ENCODE peak calls at places on chromosome X, in nine cellular contexts. One of them, this sample, is unnamed.

GRCh38 chrX:24178441-24178840 is 28.9 kb downstream of the ZFX start:
- DNase-seq in A172: no peak
- DNase-seq in GDM1: no peak
- DNase-seq in AG10803: no peak
- DNase-seq in activated T-helper 1 cell treated with anti-CD3 and anti-CD28 coated beads, Interleukin-2, amount 50 U/mL, for 16 hours: no peak
- DNase-seq in activated T-cell treated with anti-CD3 and anti-CD28 coated beads for 48 hours: no peak
- DNase-seq in kidney epithelial cell: no peak
- DNase-seq in neural crest cell: no peak
- DNase-seq in chondrocyte: no peak
- DNase-seq in this sample: no peak

GRCh38 chrX:42020225-42020624 is 96.9 kb upstream of the CASK start:
- DNase-seq in A172: no peak
- DNase-seq in GDM1: no peak
- DNase-seq in AG10803: no peak
- DNase-seq in activated T-helper 1 cell treated with anti-CD3 and anti-CD28 coated beads, Interleukin-2, amount 50 U/mL, for 16 hours: no peak
- DNase-seq in activated T-cell treated with anti-CD3 and anti-CD28 coated beads for 48 hours: no peak
- DNase-seq in kidney epithelial cell: no peak
- DNase-seq in neural crest cell: no peak
- DNase-seq in chondrocyte: no peak
- DNase-seq in this sample: no peak

GRCh38 chrX:79080131-79080530 is 64.4 kb upstream of the GPR174 start:
- DNase-seq in A172: no peak
- DNase-seq in GDM1: no peak
- DNase-seq in AG10803: peak
- DNase-seq in activated T-helper 1 cell treated with anti-CD3 and anti-CD28 coated beads, Interleukin-2, amount 50 U/mL, for 16 hours: no peak
- DNase-seq in activated T-cell treated with anti-CD3 and anti-CD28 coated beads for 48 hours: no peak
- DNase-seq in kidney epithelial cell: no peak
- DNase-seq in neural crest cell: no peak
- DNase-seq in chondrocyte: no peak
- DNase-seq in this sample: no peak

GRCh38 chrX:69285881-69286545 is 120.8 kb upstream of the PJA1 start:
- DNase-seq in A172: peak
- DNase-seq in GDM1: peak
- DNase-seq in AG10803: no peak
- DNase-seq in activated T-helper 1 cell treated with anti-CD3 and anti-CD28 coated beads, Interleukin-2, amount 50 U/mL, for 16 hours: peak
- DNase-seq in activated T-cell treated with anti-CD3 and anti-CD28 coated beads for 48 hours: peak
- DNase-seq in kidney epithelial cell: no peak
- DNase-seq in neural crest cell: peak
- DNase-seq in chondrocyte: no peak
- DNase-seq in this sample: no peak

GRCh38 chrX:2828404-2829065 is at the start of gene GYG2:
- DNase-seq in A172: no peak
- DNase-seq in GDM1: no peak
- DNase-seq in AG10803: no peak
- DNase-seq in activated T-helper 1 cell treated with anti-CD3 and anti-CD28 coated beads, Interleukin-2, amount 50 U/mL, for 16 hours: no peak
- DNase-seq in activated T-cell treated with anti-CD3 and anti-CD28 coated beads for 48 hours: no peak
- DNase-seq in kidney epithelial cell: no peak
- DNase-seq in neural crest cell: peak
- DNase-seq in chondrocyte: no peak
- DNase-seq in this sample: no peak

GRCh38 chrX:95764972-95765451 is 919.6 kb upstream of the DIAPH2 start:
- DNase-seq in A172: peak
- DNase-seq in GDM1: peak
- DNase-seq in AG10803: peak
- DNase-seq in activated T-helper 1 cell treated with anti-CD3 and anti-CD28 coated beads, Interleukin-2, amount 50 U/mL, for 16 hours: no peak
- DNase-seq in activated T-cell treated with anti-CD3 and anti-CD28 coated beads for 48 hours: no peak
- DNase-seq in kidney epithelial cell: no peak
- DNase-seq in neural crest cell: peak
- DNase-seq in chondrocyte: no peak
- DNase-seq in this sample: peak

GRCh38 chrX:152639426-152639825 is 1.7 kb downstream of the GABRQ start:
- DNase-seq in A172: no peak
- DNase-seq in GDM1: no peak
- DNase-seq in AG10803: no peak
- DNase-seq in activated T-helper 1 cell treated with anti-CD3 and anti-CD28 coated beads, Interleukin-2, amount 50 U/mL, for 16 hours: no peak
- DNase-seq in activated T-cell treated with anti-CD3 and anti-CD28 coated beads for 48 hours: no peak
- DNase-seq in kidney epithelial cell: no peak
- DNase-seq in neural crest cell: no peak
- DNase-seq in chondrocyte: no peak
- DNase-seq in this sample: no peak

GRCh38 chrX:124467202-124467601 is 120.8 kb downstream of the SH2D1A start:
- DNase-seq in A172: peak
- DNase-seq in GDM1: no peak
- DNase-seq in AG10803: no peak
- DNase-seq in activated T-helper 1 cell treated with anti-CD3 and anti-CD28 coated beads, Interleukin-2, amount 50 U/mL, for 16 hours: no peak
- DNase-seq in activated T-cell treated with anti-CD3 and anti-CD28 coated beads for 48 hours: no peak
- DNase-seq in kidney epithelial cell: no peak
- DNase-seq in neural crest cell: no peak
- DNase-seq in chondrocyte: no peak
- DNase-seq in this sample: no peak

GRCh38 chrX:115892787-115893671 is 277.5 kb upstream of the AGTR2 start:
- DNase-seq in A172: peak
- DNase-seq in GDM1: peak
- DNase-seq in AG10803: no peak
- DNase-seq in activated T-helper 1 cell treated with anti-CD3 and anti-CD28 coated beads, Interleukin-2, amount 50 U/mL, for 16 hours: no peak
- DNase-seq in activated T-cell treated with anti-CD3 and anti-CD28 coated beads for 48 hours: no peak
- DNase-seq in kidney epithelial cell: peak
- DNase-seq in neural crest cell: no peak
- DNase-seq in chondrocyte: no peak
- DNase-seq in this sample: no peak

GRCh38 chrX:136220535-136220934 is 30.7 kb downstream of the MAP7D3 start:
- DNase-seq in A172: no peak
- DNase-seq in GDM1: no peak
- DNase-seq in AG10803: no peak
- DNase-seq in activated T-helper 1 cell treated with anti-CD3 and anti-CD28 coated beads, Interleukin-2, amount 50 U/mL, for 16 hours: no peak
- DNase-seq in activated T-cell treated with anti-CD3 and anti-CD28 coated beads for 48 hours: no peak
- DNase-seq in kidney epithelial cell: no peak
- DNase-seq in neural crest cell: no peak
- DNase-seq in chondrocyte: no peak
- DNase-seq in this sample: no peak

GRCh38 chrX:54049801-54050200 is 5.5 kb upstream of the PHF8 start:
- DNase-seq in A172: no peak
- DNase-seq in GDM1: no peak
- DNase-seq in AG10803: no peak
- DNase-seq in activated T-helper 1 cell treated with anti-CD3 and anti-CD28 coated beads, Interleukin-2, amount 50 U/mL, for 16 hours: no peak
- DNase-seq in activated T-cell treated with anti-CD3 and anti-CD28 coated beads for 48 hours: no peak
- DNase-seq in kidney epithelial cell: no peak
- DNase-seq in neural crest cell: no peak
- DNase-seq in chondrocyte: no peak
- DNase-seq in this sample: peak

GRCh38 chrX:85243155-85243554 is 424 bp downstream of the SATL1 start:
- DNase-seq in A172: no peak
- DNase-seq in GDM1: no peak
- DNase-seq in AG10803: no peak
- DNase-seq in activated T-helper 1 cell treated with anti-CD3 and anti-CD28 coated beads, Interleukin-2, amount 50 U/mL, for 16 hours: no peak
- DNase-seq in activated T-cell treated with anti-CD3 and anti-CD28 coated beads for 48 hours: no peak
- DNase-seq in kidney epithelial cell: no peak
- DNase-seq in neural crest cell: no peak
- DNase-seq in chondrocyte: no peak
- DNase-seq in this sample: no peak

GRCh38 chrX:16188687-16189086 is 21.4 kb downstream of the MAGEB17 start:
- DNase-seq in A172: peak
- DNase-seq in GDM1: no peak
- DNase-seq in AG10803: peak
- DNase-seq in activated T-helper 1 cell treated with anti-CD3 and anti-CD28 coated beads, Interleukin-2, amount 50 U/mL, for 16 hours: no peak
- DNase-seq in activated T-cell treated with anti-CD3 and anti-CD28 coated beads for 48 hours: no peak
- DNase-seq in kidney epithelial cell: no peak
- DNase-seq in neural crest cell: no peak
- DNase-seq in chondrocyte: no peak
- DNase-seq in this sample: no peak

GRCh38 chrX:49930046-49930445 is 7.7 kb downstream of the CLCN5 start:
- DNase-seq in A172: no peak
- DNase-seq in GDM1: no peak
- DNase-seq in AG10803: peak
- DNase-seq in activated T-helper 1 cell treated with anti-CD3 and anti-CD28 coated beads, Interleukin-2, amount 50 U/mL, for 16 hours: no peak
- DNase-seq in activated T-cell treated with anti-CD3 and anti-CD28 coated beads for 48 hours: no peak
- DNase-seq in kidney epithelial cell: no peak
- DNase-seq in neural crest cell: no peak
- DNase-seq in chondrocyte: no peak
- DNase-seq in this sample: no peak

GRCh38 chrX:109632906-109633504 is 8.0 kb upstream of the KCNE5 start:
- DNase-seq in A172: peak
- DNase-seq in GDM1: no peak
- DNase-seq in AG10803: peak
- DNase-seq in activated T-helper 1 cell treated with anti-CD3 and anti-CD28 coated beads, Interleukin-2, amount 50 U/mL, for 16 hours: no peak
- DNase-seq in activated T-cell treated with anti-CD3 and anti-CD28 coated beads for 48 hours: no peak
- DNase-seq in kidney epithelial cell: no peak
- DNase-seq in neural crest cell: peak
- DNase-seq in chondrocyte: no peak
- DNase-seq in this sample: no peak

GRCh38 chrX:34404386-34405070 is 252.6 kb downstream of the TMEM47 start:
- DNase-seq in A172: no peak
- DNase-seq in GDM1: no peak
- DNase-seq in AG10803: no peak
- DNase-seq in activated T-helper 1 cell treated with anti-CD3 and anti-CD28 coated beads, Interleukin-2, amount 50 U/mL, for 16 hours: no peak
- DNase-seq in activated T-cell treated with anti-CD3 and anti-CD28 coated beads for 48 hours: no peak
- DNase-seq in kidney epithelial cell: no peak
- DNase-seq in neural crest cell: no peak
- DNase-seq in chondrocyte: no peak
- DNase-seq in this sample: no peak

GRCh38 chrX:39935414-39936064 is 162.2 kb downstream of the BCOR start:
- DNase-seq in A172: peak
- DNase-seq in GDM1: no peak
- DNase-seq in AG10803: no peak
- DNase-seq in activated T-helper 1 cell treated with anti-CD3 and anti-CD28 coated beads, Interleukin-2, amount 50 U/mL, for 16 hours: no peak
- DNase-seq in activated T-cell treated with anti-CD3 and anti-CD28 coated beads for 48 hours: no peak
- DNase-seq in kidney epithelial cell: no peak
- DNase-seq in neural crest cell: no peak
- DNase-seq in chondrocyte: no peak
- DNase-seq in this sample: no peak

GRCh38 chrX:2670978-2671377 is 20.1 kb upstream of the CD99 start:
- DNase-seq in A172: no peak
- DNase-seq in GDM1: no peak
- DNase-seq in AG10803: no peak
- DNase-seq in activated T-helper 1 cell treated with anti-CD3 and anti-CD28 coated beads, Interleukin-2, amount 50 U/mL, for 16 hours: no peak
- DNase-seq in activated T-cell treated with anti-CD3 and anti-CD28 coated beads for 48 hours: no peak
- DNase-seq in kidney epithelial cell: no peak
- DNase-seq in neural crest cell: no peak
- DNase-seq in chondrocyte: no peak
- DNase-seq in this sample: no peak

GRCh38 chrX:69263421-69263820 is 98.2 kb upstream of the PJA1 start:
- DNase-seq in A172: no peak
- DNase-seq in GDM1: no peak
- DNase-seq in AG10803: no peak
- DNase-seq in activated T-helper 1 cell treated with anti-CD3 and anti-CD28 coated beads, Interleukin-2, amount 50 U/mL, for 16 hours: no peak
- DNase-seq in activated T-cell treated with anti-CD3 and anti-CD28 coated beads for 48 hours: no peak
- DNase-seq in kidney epithelial cell: no peak
- DNase-seq in neural crest cell: no peak
- DNase-seq in chondrocyte: no peak
- DNase-seq in this sample: no peak

GRCh38 chrX:10158279-10158939 is 1.6 kb downstream of the CLCN4 start:
- DNase-seq in A172: peak
- DNase-seq in GDM1: no peak
- DNase-seq in AG10803: no peak
- DNase-seq in activated T-helper 1 cell treated with anti-CD3 and anti-CD28 coated beads, Interleukin-2, amount 50 U/mL, for 16 hours: no peak
- DNase-seq in activated T-cell treated with anti-CD3 and anti-CD28 coated beads for 48 hours: peak
- DNase-seq in kidney epithelial cell: no peak
- DNase-seq in neural crest cell: peak
- DNase-seq in chondrocyte: no peak
- DNase-seq in this sample: no peak

GRCh38 chrX:12065251-12065650 is 73.0 kb upstream of the FRMPD4 start:
- DNase-seq in A172: peak
- DNase-seq in GDM1: no peak
- DNase-seq in AG10803: peak
- DNase-seq in activated T-helper 1 cell treated with anti-CD3 and anti-CD28 coated beads, Interleukin-2, amount 50 U/mL, for 16 hours: no peak
- DNase-seq in activated T-cell treated with anti-CD3 and anti-CD28 coated beads for 48 hours: no peak
- DNase-seq in kidney epithelial cell: no peak
- DNase-seq in neural crest cell: no peak
- DNase-seq in chondrocyte: no peak
- DNase-seq in this sample: no peak

GRCh38 chrX:136030357-136031225 is 45.4 kb downstream of the SLC9A6 start:
- DNase-seq in A172: no peak
- DNase-seq in GDM1: no peak
- DNase-seq in AG10803: peak
- DNase-seq in activated T-helper 1 cell treated with anti-CD3 and anti-CD28 coated beads, Interleukin-2, amount 50 U/mL, for 16 hours: no peak
- DNase-seq in activated T-cell treated with anti-CD3 and anti-CD28 coated beads for 48 hours: no peak
- DNase-seq in kidney epithelial cell: no peak
- DNase-seq in neural crest cell: no peak
- DNase-seq in chondrocyte: no peak
- DNase-seq in this sample: no peak

GRCh38 chrX:18888281-18888680 is 95.6 kb downstream of the PHKA2 start:
- DNase-seq in A172: no peak
- DNase-seq in GDM1: no peak
- DNase-seq in AG10803: no peak
- DNase-seq in activated T-helper 1 cell treated with anti-CD3 and anti-CD28 coated beads, Interleukin-2, amount 50 U/mL, for 16 hours: no peak
- DNase-seq in activated T-cell treated with anti-CD3 and anti-CD28 coated beads for 48 hours: no peak
- DNase-seq in kidney epithelial cell: no peak
- DNase-seq in neural crest cell: no peak
- DNase-seq in chondrocyte: no peak
- DNase-seq in this sample: no peak

GRCh38 chrX:69388526-69388925 is 115.6 kb upstream of the NALF2 start:
- DNase-seq in A172: no peak
- DNase-seq in GDM1: no peak
- DNase-seq in AG10803: peak
- DNase-seq in activated T-helper 1 cell treated with anti-CD3 and anti-CD28 coated beads, Interleukin-2, amount 50 U/mL, for 16 hours: no peak
- DNase-seq in activated T-cell treated with anti-CD3 and anti-CD28 coated beads for 48 hours: no peak
- DNase-seq in kidney epithelial cell: no peak
- DNase-seq in neural crest cell: no peak
- DNase-seq in chondrocyte: no peak
- DNase-seq in this sample: no peak

GRCh38 chrX:123013141-123013540 is 170.9 kb upstream of the GRIA3 start:
- DNase-seq in A172: no peak
- DNase-seq in GDM1: no peak
- DNase-seq in AG10803: peak
- DNase-seq in activated T-helper 1 cell treated with anti-CD3 and anti-CD28 coated beads, Interleukin-2, amount 50 U/mL, for 16 hours: no peak
- DNase-seq in activated T-cell treated with anti-CD3 and anti-CD28 coated beads for 48 hours: no peak
- DNase-seq in kidney epithelial cell: no peak
- DNase-seq in neural crest cell: no peak
- DNase-seq in chondrocyte: no peak
- DNase-seq in this sample: no peak

GRCh38 chrX:103330601-103331397 is 760 bp downstream of the TCEAL7 start:
- DNase-seq in A172: no peak
- DNase-seq in GDM1: no peak
- DNase-seq in AG10803: no peak
- DNase-seq in activated T-helper 1 cell treated with anti-CD3 and anti-CD28 coated beads, Interleukin-2, amount 50 U/mL, for 16 hours: no peak
- DNase-seq in activated T-cell treated with anti-CD3 and anti-CD28 coated beads for 48 hours: no peak
- DNase-seq in kidney epithelial cell: no peak
- DNase-seq in neural crest cell: no peak
- DNase-seq in chondrocyte: no peak
- DNase-seq in this sample: no peak

GRCh38 chrX:65034641-65035450 is 58.6 kb upstream of the ZC4H2 start:
- DNase-seq in A172: no peak
- DNase-seq in GDM1: peak
- DNase-seq in AG10803: peak
- DNase-seq in activated T-helper 1 cell treated with anti-CD3 and anti-CD28 coated beads, Interleukin-2, amount 50 U/mL, for 16 hours: peak
- DNase-seq in activated T-cell treated with anti-CD3 and anti-CD28 coated beads for 48 hours: peak
- DNase-seq in kidney epithelial cell: peak
- DNase-seq in neural crest cell: peak
- DNase-seq in chondrocyte: peak
- DNase-seq in this sample: peak

GRCh38 chrX:45824471-45824870 is 623.8 kb upstream of the DIPK2B start:
- DNase-seq in A172: peak
- DNase-seq in GDM1: peak
- DNase-seq in AG10803: peak
- DNase-seq in activated T-helper 1 cell treated with anti-CD3 and anti-CD28 coated beads, Interleukin-2, amount 50 U/mL, for 16 hours: no peak
- DNase-seq in activated T-cell treated with anti-CD3 and anti-CD28 coated beads for 48 hours: peak
- DNase-seq in kidney epithelial cell: peak
- DNase-seq in neural crest cell: no peak
- DNase-seq in chondrocyte: no peak
- DNase-seq in this sample: no peak

GRCh38 chrX:74449937-74450330 is 28.6 kb downstream of the SLC16A2 start:
- DNase-seq in A172: peak
- DNase-seq in GDM1: no peak
- DNase-seq in AG10803: peak
- DNase-seq in activated T-helper 1 cell treated with anti-CD3 and anti-CD28 coated beads, Interleukin-2, amount 50 U/mL, for 16 hours: no peak
- DNase-seq in activated T-cell treated with anti-CD3 and anti-CD28 coated beads for 48 hours: no peak
- DNase-seq in kidney epithelial cell: peak
- DNase-seq in neural crest cell: no peak
- DNase-seq in chondrocyte: no peak
- DNase-seq in this sample: no peak

GRCh38 chrX:106170318-106170717 is 2.2 kb downstream of the PWWP3B start:
- DNase-seq in A172: no peak
- DNase-seq in GDM1: no peak
- DNase-seq in AG10803: peak
- DNase-seq in activated T-helper 1 cell treated with anti-CD3 and anti-CD28 coated beads, Interleukin-2, amount 50 U/mL, for 16 hours: no peak
- DNase-seq in activated T-cell treated with anti-CD3 and anti-CD28 coated beads for 48 hours: no peak
- DNase-seq in kidney epithelial cell: no peak
- DNase-seq in neural crest cell: no peak
- DNase-seq in chondrocyte: no peak
- DNase-seq in this sample: no peak

GRCh38 chrX:153864561-153865320 is 21.2 kb downstream of the L1CAM start:
- DNase-seq in A172: no peak
- DNase-seq in GDM1: no peak
- DNase-seq in AG10803: no peak
- DNase-seq in activated T-helper 1 cell treated with anti-CD3 and anti-CD28 coated beads, Interleukin-2, amount 50 U/mL, for 16 hours: no peak
- DNase-seq in activated T-cell treated with anti-CD3 and anti-CD28 coated beads for 48 hours: no peak
- DNase-seq in kidney epithelial cell: no peak
- DNase-seq in neural crest cell: no peak
- DNase-seq in chondrocyte: no peak
- DNase-seq in this sample: no peak

This sample was measured in AML-193.